ENCODE peak calls at places on chromosomes 12 and 14, in eight cellular contexts. I is iris pigment epithelial cell; L is stomach; T is osteocyte; M is M059J; F is EH; B is mucosa of gallbladder; Y is activated T-helper 1 cell treated with anti-CD3 and anti-CD28 coated beads, Interleukin-12 subunit alpha, Interleukin-12 subunit beta, Interleukin-2, Interleukin-4 antibody, amounts not matched to agents 30 ng/mL and 10 ng/mL and 1 ng/mL, durations not matched to agents 14 hours and 24 hours and 36 hours. W is an unnamed sample.

GRCh38 chr12:48569946-48570345 is at the start of gene LALBA:
- DNase-seq in I (no peak), L (no peak), T (no peak), M (no peak), F (no peak), B (no peak), Y (no peak), W (no peak)

GRCh38 chr14:99522457-99522891 is 41.3 kb downstream of the CCNK start:
- DNase-seq in I (peak), L (no peak), T (no peak), M (peak), F (peak), B (no peak), Y (no peak), W (no peak)

GRCh38 chr14:87005336-87005735 is 987.6 kb downstream of the GALC start:
- DNase-seq in I (no peak), L (no peak), T (no peak), M (no peak), F (peak), B (no peak), Y (no peak), W (no peak)

GRCh38 chr12:48999371-49000131 is at the start of gene DDN:
- DNase-seq in I (peak), L (peak), T (no peak), M (peak), F (peak), B (no peak), Y (peak), W (no peak)

GRCh38 chr12:113407931-113408585 is 4.4 kb upstream of the SDS start:
- DNase-seq in I (peak), L (no peak), T (no peak), M (peak), F (peak), B (no peak), Y (no peak), W (no peak)

GRCh38 chr12:56413392-56413791 is 35.8 kb downstream of the TIMELESS start:
- DNase-seq in I (no peak), L (no peak), T (no peak), M (no peak), F (no peak), B (no peak), Y (no peak), W (no peak)

GRCh38 chr12:15227004-15227679 is 5.9 kb upstream of the RERG start:
- DNase-seq in I (peak), L (peak), T (no peak), M (peak), F (peak), B (peak), Y (no peak), W (no peak)

GRCh38 chr12:108854055-108854452 is 3.3 kb downstream of the SSH1 start:
- DNase-seq in I (peak), L (no peak), T (no peak), M (peak), F (peak), B (peak), Y (no peak), W (no peak)

GRCh38 chr14:67940894-67941455 is 121.4 kb downstream of the RAD51B start:
- DNase-seq in I (peak), L (peak), T (no peak), M (peak), F (peak), B (no peak), Y (no peak), W (no peak)

GRCh38 chr14:104138098-104138890 is at the start of gene KIF26A:
- DNase-seq in I (peak), L (no peak), T (no peak), M (no peak), F (no peak), B (no peak), Y (no peak), W (peak)

GRCh38 chr12:116186482-116187157 is 90.9 kb downstream of the MED13L start:
- DNase-seq in I (no peak), L (no peak), T (no peak), M (no peak), F (no peak), B (no peak), Y (no peak), W (no peak)

GRCh38 chr12:116604883-116605641 is 45.9 kb downstream of the MAP1LC3B2 start:
- DNase-seq in I (no peak), L (no peak), T (no peak), M (no peak), F (peak), B (no peak), Y (no peak), W (no peak)

GRCh38 chr14:70873627-70874026 is 33.6 kb upstream of the PCNX1 start:
- DNase-seq in I (no peak), L (no peak), T (no peak), M (peak), F (no peak), B (no peak), Y (no peak), W (no peak)

GRCh38 chr12:116319851-116320621 is 42.5 kb upstream of the MED13L start:
- DNase-seq in I (peak), L (no peak), T (no peak), M (peak), F (peak), B (peak), Y (peak), W (no peak)

GRCh38 chr12:97404549-97404948 is 58.1 kb upstream of the RMST start:
- DNase-seq in I (peak), L (peak), T (no peak), M (peak), F (peak), B (peak), Y (no peak), W (no peak)

GRCh38 chr12:131561891-131562684 is 148.8 kb upstream of the SFSWAP start:
- DNase-seq in I (no peak), L (no peak), T (no peak), M (no peak), F (no peak), B (no peak), Y (no peak), W (no peak)

GRCh38 chr14:89241265-89241664 is 175.8 kb downstream of the FOXN3 start:
- DNase-seq in I (no peak), L (no peak), T (no peak), M (no peak), F (no peak), B (no peak), Y (no peak), W (no peak)

GRCh38 chr14:57179273-57179672 is 89.4 kb downstream of the EXOC5 start:
- DNase-seq in I (no peak), L (no peak), T (no peak), M (no peak), F (no peak), B (no peak), Y (no peak), W (no peak)

GRCh38 chr12:5665615-5666014 is 233.7 kb downstream of the NTF3 start:
- DNase-seq in I (peak), L (no peak), T (no peak), M (peak), F (peak), B (no peak), Y (no peak), W (no peak)

GRCh38 chr12:78293039-78293686 is 462.5 kb downstream of the NAV3 start:
- DNase-seq in I (peak), L (no peak), T (no peak), M (peak), F (peak), B (peak), Y (no peak), W (no peak)

GRCh38 chr12:27462151-27462694 is 15.7 kb downstream of the SMCO2 start:
- DNase-seq in I (peak), L (no peak), T (no peak), M (peak), F (peak), B (no peak), Y (no peak), W (no peak)

GRCh38 chr12:58877243-58877743 is 43.0 kb downstream of the LRIG3 start:
- DNase-seq in I (peak), L (peak), T (no peak), M (peak), F (peak), B (peak), Y (no peak), W (no peak)

GRCh38 chr14:87097021-87097420 is 896.0 kb downstream of the GALC start:
- DNase-seq in I (no peak), L (no peak), T (no peak), M (no peak), F (no peak), B (no peak), Y (no peak), W (no peak)

GRCh38 chr12:113818833-113819232 is 147.3 kb downstream of the RBM19 start:
- DNase-seq in I (peak), L (no peak), T (no peak), M (no peak), F (peak), B (no peak), Y (no peak), W (no peak)

GRCh38 chr14:20631821-20632389 is 9.6 kb downstream of the OR6S1 start:
- DNase-seq in I (peak), L (peak), T (no peak), M (peak), F (peak), B (peak), Y (no peak), W (no peak)

GRCh38 chr12:30630378-30631285 is 65.0 kb downstream of the IPO8 start:
- DNase-seq in I (peak), L (no peak), T (no peak), M (no peak), F (no peak), B (no peak), Y (no peak), W (no peak)

GRCh38 chr14:95518045-95518751 is 1.7 kb upstream of the SYNE3 start:
- DNase-seq in I (peak), L (no peak), T (no peak), M (peak), F (peak), B (no peak), Y (no peak), W (no peak)

GRCh38 chr14:23910081-23910875 is 43.3 kb upstream of the DHRS4 start:
- DNase-seq in I (peak), L (peak), T (no peak), M (peak), F (peak), B (peak), Y (no peak), W (no peak)

GRCh38 chr12:92551853-92552397 is 150.9 kb upstream of the PLEKHG7 start:
- DNase-seq in I (peak), L (no peak), T (no peak), M (peak), F (peak), B (no peak), Y (no peak), W (peak)

GRCh38 chr12:110012137-110012536 is 12.9 kb downstream of the ANKRD13A start:
- DNase-seq in I (peak), L (no peak), T (no peak), M (no peak), F (peak), B (no peak), Y (no peak), W (no peak)

W was measured in natural killer cell treated with Interleukin-12 subunit alpha and Interleukin-12 subunit beta and Interleukin-15 and Interleukin-18, amount 100 ng/mL, for 72 hours.